ENCODE peak calls at places on chromosomes 12 and 14, in six cellular contexts. One of them, this sample, is unnamed.
A peak's percentile ranks its signal among the peaks of the same experiment; 100 is the strongest.

GRCh38 chr12:32419520-32419960 is 20.2 kb downstream of the FGD4 start:
- DNase-seq in GM10248: no peak
- DNase-seq in uterus: no peak
- DNase-seq in H1: no peak
- DNase-seq in head of caudate nucleus: no peak
- DNase-seq in GOT3: no peak
- DNase-seq in this sample: no peak

GRCh38 chr12:48980953-48981756 is 3.0 kb downstream of the WNT1 start:
- DNase-seq in GM10248: peak; percentile 49
- DNase-seq in uterus: no peak
- DNase-seq in H1: no peak
- DNase-seq in head of caudate nucleus: peak; percentile 52
- DNase-seq in GOT3: no peak
- DNase-seq in this sample: no peak

GRCh38 chr12:34402228-34402898 is 380.1 kb downstream of the ALG10 start:
- DNase-seq in GM10248: peak; percentile 0
- DNase-seq in uterus: peak; percentile 8
- DNase-seq in H1: peak; percentile 13
- DNase-seq in head of caudate nucleus: peak; percentile 9
- DNase-seq in GOT3: no peak
- DNase-seq in this sample: no peak

GRCh38 chr14:94775082-94775874 is 5.4 kb upstream of the GSC start:
- DNase-seq in GM10248: no peak
- DNase-seq in uterus: no peak
- DNase-seq in H1: no peak
- DNase-seq in head of caudate nucleus: no peak
- DNase-seq in GOT3: no peak
- DNase-seq in this sample: no peak

GRCh38 chr14:74500417-74501134 is 7.0 kb downstream of the ISCA2 start:
- DNase-seq in GM10248: no peak
- DNase-seq in uterus: peak; percentile 17
- DNase-seq in H1: no peak
- DNase-seq in head of caudate nucleus: no peak
- DNase-seq in GOT3: no peak
- DNase-seq in this sample: no peak

GRCh38 chr12:31020385-31021166 is 53.1 kb upstream of the DDX11 start:
- DNase-seq in GM10248: no peak
- DNase-seq in uterus: no peak
- DNase-seq in H1: no peak
- DNase-seq in head of caudate nucleus: no peak
- DNase-seq in GOT3: no peak
- DNase-seq in this sample: no peak

GRCh38 chr12:89618113-89618862 is 90.3 kb downstream of the ATP2B1 start:
- DNase-seq in GM10248: no peak
- DNase-seq in uterus: no peak
- DNase-seq in H1: no peak
- DNase-seq in head of caudate nucleus: no peak
- DNase-seq in GOT3: no peak
- DNase-seq in this sample: no peak

GRCh38 chr14:58666737-58667136 is 29.0 kb downstream of the DACT1 start:
- DNase-seq in GM10248: no peak
- DNase-seq in uterus: no peak
- DNase-seq in H1: no peak
- DNase-seq in head of caudate nucleus: no peak
- DNase-seq in GOT3: no peak
- DNase-seq in this sample: no peak

GRCh38 chr14:39251547-39251946 is 17.8 kb downstream of the MIA2 start:
- DNase-seq in GM10248: no peak
- DNase-seq in uterus: no peak
- DNase-seq in H1: no peak
- DNase-seq in head of caudate nucleus: no peak
- DNase-seq in GOT3: no peak
- DNase-seq in this sample: no peak

GRCh38 chr12:126069549-126070165 is 1004.4 kb downstream of the AACS start:
- DNase-seq in GM10248: peak; percentile 13
- DNase-seq in uterus: no peak
- DNase-seq in H1: peak; percentile 90
- DNase-seq in head of caudate nucleus: no peak
- DNase-seq in GOT3: peak; percentile 24
- DNase-seq in this sample: no peak

GRCh38 chr14:54364555-54365415 is 32.0 kb upstream of the CDKN3 start:
- DNase-seq in GM10248: no peak
- DNase-seq in uterus: peak; percentile 21
- DNase-seq in H1: peak; percentile 39
- DNase-seq in head of caudate nucleus: no peak
- DNase-seq in GOT3: no peak
- DNase-seq in this sample: peak; percentile 34

GRCh38 chr12:24896171-24896570 is 52.7 kb downstream of the BCAT1 start:
- DNase-seq in GM10248: no peak
- DNase-seq in uterus: no peak
- DNase-seq in H1: no peak
- DNase-seq in head of caudate nucleus: no peak
- DNase-seq in GOT3: no peak
- DNase-seq in this sample: no peak

GRCh38 chr14:21056520-21057163 is 980 bp upstream of the RNASE8 start:
- DNase-seq in GM10248: no peak
- DNase-seq in uterus: no peak
- DNase-seq in H1: no peak
- DNase-seq in head of caudate nucleus: no peak
- DNase-seq in GOT3: no peak
- DNase-seq in this sample: no peak

GRCh38 chr12:77401062-77401461 is 335.7 kb upstream of the E2F7 start:
- DNase-seq in GM10248: no peak
- DNase-seq in uterus: no peak
- DNase-seq in H1: no peak
- DNase-seq in head of caudate nucleus: no peak
- DNase-seq in GOT3: no peak
- DNase-seq in this sample: no peak

GRCh38 chr12:3253682-3254275 is 176.6 kb downstream of the TSPAN9 start:
- DNase-seq in GM10248: no peak
- DNase-seq in uterus: no peak
- DNase-seq in H1: no peak
- DNase-seq in head of caudate nucleus: no peak
- DNase-seq in GOT3: no peak
- DNase-seq in this sample: no peak

GRCh38 chr14:103628684-103629502 is at the start of gene KLC1:
- DNase-seq in GM10248: peak; percentile 91
- DNase-seq in uterus: peak; percentile 89
- DNase-seq in H1: peak; percentile 98
- DNase-seq in head of caudate nucleus: peak; percentile 88
- DNase-seq in GOT3: peak; percentile 7
- DNase-seq in this sample: no peak

GRCh38 chr12:65470261-65470660 is 191.8 kb downstream of the MSRB3 start:
- DNase-seq in GM10248: no peak
- DNase-seq in uterus: no peak
- DNase-seq in H1: no peak
- DNase-seq in head of caudate nucleus: no peak
- DNase-seq in GOT3: no peak
- DNase-seq in this sample: no peak

GRCh38 chr12:11542599-11542998 is 106.9 kb upstream of the ETV6 start:
- DNase-seq in GM10248: no peak
- DNase-seq in uterus: no peak
- DNase-seq in H1: no peak
- DNase-seq in head of caudate nucleus: no peak
- DNase-seq in GOT3: no peak
- DNase-seq in this sample: no peak

GRCh38 chr12:3311027-3311402 is 180.0 kb upstream of the PRMT8 start:
- DNase-seq in GM10248: no peak
- DNase-seq in uterus: no peak
- DNase-seq in H1: no peak
- DNase-seq in head of caudate nucleus: peak; percentile 74
- DNase-seq in GOT3: no peak
- DNase-seq in this sample: no peak

GRCh38 chr12:55068416-55069010 is 48.7 kb downstream of the NEUROD4 start:
- DNase-seq in GM10248: peak; percentile 68
- DNase-seq in uterus: no peak
- DNase-seq in H1: no peak
- DNase-seq in head of caudate nucleus: no peak
- DNase-seq in GOT3: no peak
- DNase-seq in this sample: no peak

GRCh38 chr12:107801150-107801549 is 26.6 kb downstream of the ASCL4 start:
- DNase-seq in GM10248: no peak
- DNase-seq in uterus: no peak
- DNase-seq in H1: no peak
- DNase-seq in head of caudate nucleus: no peak
- DNase-seq in GOT3: no peak
- DNase-seq in this sample: no peak

GRCh38 chr12:70590051-70590450 is 47.2 kb downstream of the PTPRB start:
- DNase-seq in GM10248: peak; percentile 41
- DNase-seq in uterus: peak; percentile 26
- DNase-seq in H1: peak; percentile 81
- DNase-seq in head of caudate nucleus: peak; percentile 74
- DNase-seq in GOT3: peak; percentile 82
- DNase-seq in this sample: no peak

GRCh38 chr14:100529561-100530031 is 57.6 kb downstream of the BEGAIN start:
- DNase-seq in GM10248: no peak
- DNase-seq in uterus: no peak
- DNase-seq in H1: no peak
- DNase-seq in head of caudate nucleus: no peak
- DNase-seq in GOT3: no peak
- DNase-seq in this sample: no peak

GRCh38 chr12:3820122-3820521 is 53.1 kb downstream of the PARP11 start:
- DNase-seq in GM10248: no peak
- DNase-seq in uterus: no peak
- DNase-seq in H1: no peak
- DNase-seq in head of caudate nucleus: peak; percentile 25
- DNase-seq in GOT3: no peak
- DNase-seq in this sample: no peak

GRCh38 chr12:3207858-3208257 is 130.7 kb downstream of the TSPAN9 start:
- DNase-seq in GM10248: no peak
- DNase-seq in uterus: no peak
- DNase-seq in H1: peak; percentile 86
- DNase-seq in head of caudate nucleus: no peak
- DNase-seq in GOT3: no peak
- DNase-seq in this sample: peak; percentile 46

This sample was measured in cerebellar nuclear complex.